ENCODE peak calls at places on chromosomes 1 and 21, in seven cellular contexts. G is SK-N-SH; V is body of pancreas; W is chondrocyte; L is renal cortical epithelial cell; I is nucleus accumbens; D is stimulated activated CD8-positive, alpha-beta memory T cell treated with anti-CD3 and anti-CD28 coated beads, Interleukin-2, amount 100 ng/mL, for 48 hours. U is an unnamed sample.

GRCh38 chr1:173392895-173393654 is 84.1 kb upstream of the PRDX6 start:
- DNase-seq in G (no peak), V (no peak), W (no peak), L (peak; percentile 71), I (no peak), D (no peak), U (no peak)

GRCh38 chr1:29513357-29513756 is 277.0 kb downstream of the PTPRU start:
- DNase-seq in G (peak; percentile 60), V (peak; percentile 29), W (no peak), L (peak; percentile 60), I (no peak), D (no peak), U (no peak)

GRCh38 chr1:12541274-12542137 is 76.5 kb downstream of the DHRS3 start:
- DNase-seq in G (no peak), V (no peak), W (peak; percentile 83), L (no peak), I (no peak), D (no peak), U (no peak)

GRCh38 chr1:25469177-25469576 is 38.5 kb downstream of the MACO1 start:
- DNase-seq in G (no peak), V (no peak), W (no peak), L (peak; percentile 23), I (no peak), D (no peak), U (no peak)

GRCh38 chr1:212097360-212097759 is 61.8 kb downstream of the DTL start:
- DNase-seq in G (no peak), V (no peak), W (no peak), L (no peak), I (no peak), D (no peak), U (no peak)

GRCh38 chr1:89954401-89954800 is 40.5 kb upstream of the ZNF326 start:
- DNase-seq in G (no peak), V (no peak), W (no peak), L (no peak), I (no peak), D (no peak), U (no peak)

GRCh38 chr21:32626633-32627196 is 14.5 kb upstream of the CFAP298 start:
- DNase-seq in G (no peak), V (no peak), W (no peak), L (no peak), I (no peak), D (no peak), U (no peak)

GRCh38 chr1:70487910-70488665 is 77.0 kb downstream of the CTH start:
- DNase-seq in G (peak; percentile 45), V (peak; percentile 28), W (no peak), L (peak; percentile 72), I (no peak), D (no peak), U (no peak)

GRCh38 chr1:8651236-8651890 is 166.1 kb downstream of the RERE start:
- DNase-seq in G (no peak), V (no peak), W (no peak), L (no peak), I (no peak), D (no peak), U (no peak)

GRCh38 chr1:218589487-218589886 is 244.4 kb downstream of the TGFB2 start:
- DNase-seq in G (no peak), V (no peak), W (no peak), L (no peak), I (no peak), D (no peak), U (no peak)

GRCh38 chr1:9230869-9231533 is 3.6 kb upstream of the H6PD start:
- DNase-seq in G (no peak), V (no peak), W (no peak), L (peak; percentile 24), I (no peak), D (no peak), U (no peak)

GRCh38 chr1:155070721-155071556 is 7.4 kb downstream of the EFNA4 start:
- DNase-seq in G (peak; percentile 90), V (peak; percentile 79), W (no peak), L (no peak), I (no peak), D (peak; percentile 62), U (peak; percentile 60)

GRCh38 chr1:162854245-162854860 is 6.6 kb downstream of the CCDC190 start:
- DNase-seq in G (peak; percentile 66), V (peak; percentile 66), W (no peak), L (peak; percentile 78), I (no peak), D (peak; percentile 14), U (no peak)

GRCh38 chr1:168341576-168341975 is 60.9 kb downstream of the TBX19 start:
- DNase-seq in G (no peak), V (no peak), W (no peak), L (peak; percentile 53), I (no peak), D (no peak), U (no peak)

GRCh38 chr1:77825356-77825709 is 45.9 kb downstream of the MIGA1 start:
- DNase-seq in G (no peak), V (peak; percentile 68), W (no peak), L (peak; percentile 90), I (no peak), D (no peak), U (no peak)

GRCh38 chr1:204578867-204579664 is 62.9 kb downstream of the MDM4 start:
- DNase-seq in G (no peak), V (no peak), W (no peak), L (no peak), I (no peak), D (no peak), U (no peak)

GRCh38 chr1:101251504-101251903 is 14.7 kb downstream of the S1PR1 start:
- DNase-seq in G (no peak), V (no peak), W (no peak), L (no peak), I (no peak), D (no peak), U (no peak)

GRCh38 chr1:40641601-40642242 is 23.8 kb downstream of the RIMS3 start:
- DNase-seq in G (no peak), V (no peak), W (no peak), L (no peak), I (no peak), D (no peak), U (no peak)

GRCh38 chr1:17746920-17747319 is 8.2 kb upstream of the ACTL8 start:
- DNase-seq in G (no peak), V (no peak), W (no peak), L (no peak), I (no peak), D (no peak), U (no peak)

GRCh38 chr1:203931953-203932352 is 70.6 kb downstream of the SNRPE start:
- DNase-seq in G (no peak), V (no peak), W (no peak), L (no peak), I (no peak), D (no peak), U (no peak)

GRCh38 chr1:204971700-204972336 is 71.2 kb upstream of the CNTN2 start:
- DNase-seq in G (no peak), V (no peak), W (peak; percentile 41), L (peak; percentile 16), I (no peak), D (no peak), U (no peak)

GRCh38 chr1:23344111-23344986 is at the start of gene HNRNPR:
- DNase-seq in G (peak; percentile 97), V (peak; percentile 100), W (peak; percentile 100), L (peak; percentile 98), I (peak; percentile 99), D (peak; percentile 97), U (peak; percentile 99)

GRCh38 chr1:53508991-53509663 is 49.9 kb downstream of the DMRTB1 start:
- DNase-seq in G (no peak), V (no peak), W (no peak), L (peak; percentile 64), I (no peak), D (no peak), U (no peak)

GRCh38 chr1:151156515-151156819 is at the start of gene TNFAIP8L2:
- DNase-seq in G (no peak), V (no peak), W (peak; percentile 40), L (no peak), I (no peak), D (peak; percentile 67), U (peak; percentile 56)

GRCh38 chr21:15552914-15553491 is 176.8 kb upstream of the USP25 start:
- DNase-seq in G (no peak), V (no peak), W (no peak), L (peak; percentile 58), I (no peak), D (no peak), U (no peak)

GRCh38 chr1:192003295-192004083 is 154.8 kb upstream of the RGS18 start:
- DNase-seq in G (no peak), V (no peak), W (no peak), L (no peak), I (no peak), D (no peak), U (no peak)